ENCODE peak calls at places on chromosomes 5 and 9, in six cellular contexts. C is fibroblast of the aortic adventitia, D is body of pancreas, Q is Kasumi-1, R is GM10248, P is NCI-H524. Z is an unnamed sample.

GRCh38 chr9:81145331-81145963 is 543.9 kb downstream of the TLE1 start:
- DNase-seq in C (no peak), P (no peak), R (no peak), Q (no peak), D (no peak), Z (no peak)

GRCh38 chr5:168327019-168327421 is 35.6 kb downstream of the WWC1 start:
- DNase-seq in D (no peak), P (no peak), C (peak), R (no peak), Q (no peak), Z (no peak)

GRCh38 chr5:171596391-171596878 is 177.0 kb downstream of the FGF18 start:
- DNase-seq in R (no peak), Q (no peak), C (peak), D (no peak), P (no peak), Z (no peak)

GRCh38 chr9:571066-571465 is 270.4 kb upstream of the DMRT1 start:
- DNase-seq in C (no peak), D (peak), P (no peak), R (no peak), Q (no peak), Z (no peak)

GRCh38 chr5:31664566-31664965 is 25.6 kb downstream of the PDZD2 start:
- DNase-seq in C (no peak), D (no peak), Q (no peak), R (peak), P (peak), Z (peak)

GRCh38 chr9:38107811-38108304 is 38.8 kb upstream of the SHB start:
- DNase-seq in Q (no peak), D (no peak), P (peak), C (peak), R (no peak), Z (no peak)

GRCh38 chr5:168747987-168748777 is 169.0 kb upstream of the PANK3 start:
- DNase-seq in P (peak), Q (peak), C (no peak), D (no peak), R (peak), Z (peak)

GRCh38 chr9:101736723-101737122 is 1.7 kb downstream of the GRIN3A start:
- DNase-seq in R (no peak), Q (no peak), D (peak), C (no peak), P (peak), Z (peak)

GRCh38 chr9:133707065-133707760 is 30.9 kb downstream of the SARDH start:
- DNase-seq in Q (no peak), D (no peak), C (peak), R (no peak), P (peak), Z (no peak)

GRCh38 chr5:138305797-138306196 is 25.8 kb downstream of the CDC25C start:
- DNase-seq in D (peak), P (peak), R (no peak), Q (no peak), C (no peak), Z (no peak)

GRCh38 chr5:176671890-176672615 is 24.8 kb downstream of the TSPAN17 start:
- DNase-seq in C (no peak), D (no peak), Q (no peak), R (no peak), P (no peak), Z (no peak)

GRCh38 chr9:31146485-31147166 is 1237.8 kb upstream of the ACO1 start:
- DNase-seq in Q (no peak), R (no peak), C (no peak), P (no peak), D (no peak), Z (no peak)

Z was measured in COLO829.